ENCODE peak calls at places on chromosomes 3 and 15, in nine cellular contexts. F, C, D, I, P, B, U, H and O are unnamed samples.

GRCh38 chr3:165336786-165337185 is 140.6 kb upstream of the SLITRK3 start:
- DNase-seq in B (no peak), P (no peak), F (no peak), H (no peak), U (no peak), C (no peak), I (no peak), D (no peak), O (no peak)

GRCh38 chr3:50567386-50568182 is at the start of gene C3orf18:
- DNase-seq in C (peak; percentile 100), B (peak; percentile 86), P (peak; percentile 89), F (peak; percentile 45), H (peak; percentile 89), I (peak; percentile 97), U (peak; percentile 97), D (peak; percentile 93), O (peak; percentile 91)

GRCh38 chr3:29430558-29430971 is 149.7 kb downstream of the RBMS3 start:
- DNase-seq in U (no peak), I (no peak), F (no peak), D (no peak), C (no peak), P (no peak), B (peak; percentile 75), H (no peak), O (no peak)

GRCh38 chr3:161148832-161149475 is 43.8 kb upstream of the B3GALNT1 start:
- DNase-seq in D (no peak), F (no peak), H (no peak), P (no peak), U (no peak), B (no peak), C (no peak), I (no peak), O (no peak)

GRCh38 chr3:136366289-136366688 is 116.1 kb downstream of the PCCB start:
- DNase-seq in P (no peak), F (no peak), D (no peak), B (peak; percentile 68), H (no peak), I (no peak), U (no peak), C (no peak), O (no peak)

GRCh38 chr3:8283180-8283579 is 218.4 kb upstream of the LMCD1 start:
- DNase-seq in I (no peak), F (no peak), P (no peak), U (no peak), C (no peak), B (no peak), H (no peak), D (no peak), O (no peak)

GRCh38 chr3:187765342-187765741 is 20.1 kb upstream of the BCL6 start:
- DNase-seq in H (no peak), I (no peak), U (no peak), D (no peak), C (no peak), B (peak; percentile 88), P (no peak), F (no peak), O (no peak)

GRCh38 chr3:62323241-62323640 is 50.1 kb downstream of the FEZF2 start:
- DNase-seq in H (no peak), C (no peak), P (no peak), D (no peak), F (no peak), I (no peak), B (no peak), U (no peak), O (no peak)

GRCh38 chr15:90059208-90059985 is 42.9 kb downstream of the IDH2 start:
- DNase-seq in I (peak; percentile 83), P (peak; percentile 39), H (peak; percentile 40), B (no peak), F (no peak), U (peak; percentile 88), D (peak; percentile 84), C (peak; percentile 82), O (peak; percentile 42)

GRCh38 chr3:13019243-13019701 is 54.0 kb downstream of the IQSEC1 start:
- DNase-seq in C (peak; percentile 96), B (peak; percentile 76), F (no peak), D (peak; percentile 92), H (no peak), U (peak; percentile 85), P (no peak), I (peak; percentile 70), O (peak; percentile 89)

GRCh38 chr3:124858275-124858674 is 28.9 kb downstream of the ITGB5 start:
- DNase-seq in P (no peak), I (no peak), U (no peak), F (no peak), C (no peak), H (no peak), D (no peak), B (peak; percentile 54), O (no peak)

GRCh38 chr15:67091073-67091965 is 25.9 kb downstream of the SMAD3 start:
- DNase-seq in C (no peak), U (peak; percentile 85), B (peak; percentile 99), F (peak; percentile 97), I (peak; percentile 75), D (no peak), H (no peak), P (peak; percentile 89), O (no peak)

GRCh38 chr3:131174752-131175151 is 148.1 kb downstream of the NEK11 start:
- DNase-seq in H (no peak), B (no peak), C (no peak), D (no peak), I (no peak), U (no peak), P (no peak), F (no peak), O (no peak)

GRCh38 chr3:190096345-190096744 is 24.4 kb downstream of the P3H2 start:
- DNase-seq in P (no peak), D (no peak), C (no peak), I (no peak), U (no peak), F (no peak), H (no peak), B (no peak), O (no peak)

GRCh38 chr15:57421110-57421509 is 44.8 kb downstream of the CGNL1 start:
- DNase-seq in F (no peak), D (no peak), U (no peak), C (no peak), P (no peak), B (no peak), H (no peak), I (no peak), O (no peak)

GRCh38 chr3:190591080-190591479 is 77.2 kb downstream of the IL1RAP start:
- DNase-seq in H (no peak), I (no peak), C (no peak), B (no peak), D (no peak), U (no peak), F (no peak), P (no peak), O (no peak)

GRCh38 chr3:182629521-182629920 is 163.8 kb upstream of the ATP11B start:
- DNase-seq in D (no peak), C (no peak), P (no peak), I (no peak), B (no peak), U (no peak), F (no peak), H (no peak), O (no peak)

GRCh38 chr3:137761563-137762503 is 2.3 kb upstream of the SOX14 start:
- DNase-seq in U (no peak), P (no peak), I (peak; percentile 19), D (peak; percentile 37), H (no peak), B (no peak), C (peak; percentile 45), F (no peak), O (no peak)

GRCh38 chr3:145089337-145089736 is 1071.6 kb downstream of the PLOD2 start:
- DNase-seq in B (no peak), P (no peak), C (no peak), F (no peak), D (no peak), I (no peak), H (no peak), U (no peak), O (no peak)

GRCh38 chr3:46470831-46471230 is 6.1 kb upstream of the LTF start:
- DNase-seq in F (no peak), C (no peak), P (no peak), B (no peak), D (peak; percentile 18), H (no peak), I (no peak), U (no peak), O (no peak)

GRCh38 chr15:34335176-34335575 is 2.4 kb downstream of the SLC12A6 start:
- DNase-seq in I (no peak), U (no peak), C (no peak), F (peak; percentile 26), P (no peak), H (no peak), B (no peak), D (no peak), O (no peak)

GRCh38 chr15:67240235-67241131 is 14.0 kb downstream of the AAGAB start:
- DNase-seq in F (no peak), U (no peak), B (no peak), I (no peak), H (no peak), D (no peak), C (peak; percentile 65), P (peak; percentile 9), O (no peak)

GRCh38 chr3:27559835-27560234 is 75.7 kb upstream of the SLC4A7 start:
- DNase-seq in P (no peak), D (no peak), H (no peak), I (peak; percentile 48), B (peak; percentile 88), C (peak; percentile 9), F (peak; percentile 94), U (peak; percentile 61), O (no peak)

GRCh38 chr15:84823580-84823878 is 6.4 kb downstream of the ALPK3 start:
- DNase-seq in F (no peak), D (no peak), C (no peak), P (no peak), H (no peak), B (no peak), U (no peak), I (no peak), O (no peak)

GRCh38 chr3:46365737-46366524 is 4.8 kb upstream of the CCR5 start:
- DNase-seq in U (no peak), P (no peak), F (no peak), H (no peak), B (no peak), C (no peak), I (no peak), D (no peak), O (no peak)

GRCh38 chr15:47289667-47290066 is 427.6 kb upstream of the SEMA6D start:
- DNase-seq in B (no peak), P (no peak), U (no peak), C (no peak), I (no peak), H (no peak), D (no peak), F (no peak), O (no peak)

GRCh38 chr3:136778865-136779264 is 26.7 kb upstream of the STAG1 start:
- DNase-seq in H (no peak), I (no peak), F (no peak), D (no peak), P (no peak), B (peak; percentile 19), U (no peak), C (no peak), O (no peak)